ENCODE peak calls at places on chromosomes 11 and 22, in four cellular contexts. R is ureter, W is T-helper 9 cell, L is hippocampal formation. M is an unnamed sample.

GRCh38 chr11:8365542-8365941 is 101.9 kb upstream of the LMO1 start:
- DNase-seq in W (no peak), R (no peak), L (no peak), M (no peak)

GRCh38 chr11:116275634-116276033 is 497.2 kb downstream of the BUD13 start:
- DNase-seq in W (no peak), R (no peak), L (no peak), M (no peak)

GRCh38 chr11:109785714-109786113 is 307.5 kb upstream of the ZC3H12C start:
- DNase-seq in R (no peak), W (no peak), L (no peak), M (no peak)

GRCh38 chr11:63920870-63921417 is 4.0 kb upstream of the RCOR2 start:
- DNase-seq in R (no peak), W (no peak), L (no peak), M (no peak)

GRCh38 chr11:1012740-1013627 is 23.5 kb downstream of the MUC6 start:
- DNase-seq in W (no peak), L (no peak), R (no peak), M (no peak)

GRCh38 chr11:47101452-47101851 is 75.2 kb downstream of the ARFGAP2 start:
- DNase-seq in L (no peak), W (no peak), R (no peak), M (no peak)

GRCh38 chr22:32904044-32904443 is 102.5 kb downstream of the TIMP3 start:
- DNase-seq in R (no peak), W (no peak), L (peak; percentile 5), M (no peak)

GRCh38 chr11:6418958-6419611 is at the start of gene APBB1:
- DNase-seq in L (peak; percentile 80), R (no peak), W (peak; percentile 72), M (peak; percentile 71)

GRCh38 chr11:60563553-60564235 is 48.5 kb downstream of the MS4A13 start:
- DNase-seq in R (no peak), L (no peak), W (no peak), M (no peak)

GRCh38 chr11:1303973-1304372 is 5.5 kb downstream of the TOLLIP start:
- DNase-seq in R (no peak), L (no peak), W (no peak), M (no peak)

GRCh38 chr11:79336740-79337517 is 103.9 kb downstream of the TENM4 start:
- DNase-seq in W (no peak), L (no peak), R (no peak), M (no peak)

GRCh38 chr11:123374622-123374968 is 55.5 kb upstream of the GRAMD1B start:
- DNase-seq in W (no peak), L (no peak), R (no peak), M (no peak)

GRCh38 chr11:29261831-29262230 is 755.0 kb downstream of the KCNA4 start:
- DNase-seq in R (no peak), L (no peak), W (no peak), M (no peak)

GRCh38 chr11:105790841-105791240 is 181.0 kb downstream of the GRIA4 start:
- DNase-seq in R (no peak), L (no peak), W (no peak), M (no peak)

GRCh38 chr22:24894220-24894975 is 52.1 kb downstream of the LHFPL7 start:
- DNase-seq in L (no peak), R (peak; percentile 94), W (no peak), M (no peak)

M was measured in T-helper 17 cell.